ENCODE peak calls at places on chromosomes 3 and 15, in nine cellular contexts. O is keratinocyte; Y is upper lobe of right lung; B is H1; V is activated CD8-positive, alpha-beta T cell treated with anti-CD3 and anti-CD28 coated beads for 36 hours; R is HCT116; M is suprapubic skin; S is HFFc6; X is cardiac muscle cell. G is an unnamed sample.
A peak's percentile ranks its signal among the peaks of the same experiment; 100 is the strongest.

GRCh38 chr15:47801522-47801921 is 84.2 kb downstream of the SEMA6D start:
- DNase-seq in M (peak; percentile 61), V (no peak), R (no peak), X (no peak), Y (no peak), O (no peak), S (no peak), B (no peak), G (no peak)

GRCh38 chr3:190059242-190059590 is 61.5 kb downstream of the P3H2 start:
- DNase-seq in S (peak; percentile 20), B (no peak), O (no peak), V (no peak), M (no peak), X (no peak), R (no peak), Y (no peak), G (no peak)

GRCh38 chr3:111589303-111590095 is 5.6 kb downstream of the ZBED2 start:
- DNase-seq in O (no peak), X (no peak), Y (no peak), S (peak; percentile 28), V (no peak), B (no peak), R (no peak), M (no peak), G (no peak)

GRCh38 chr3:82410366-82410765 is 648.9 kb upstream of the GBE1 start:
- DNase-seq in V (no peak), X (no peak), O (no peak), Y (no peak), R (no peak), S (no peak), B (no peak), M (no peak), G (no peak)

GRCh38 chr15:63749330-63749942 is 84.3 kb downstream of the HERC1 start:
- DNase-seq in O (no peak), R (no peak), X (no peak), B (no peak), Y (no peak), V (no peak), M (no peak), S (no peak), G (no peak)

GRCh38 chr3:28349397-28350000 is 875 bp upstream of the AZI2 start:
- DNase-seq in M (no peak), O (no peak), Y (no peak), X (no peak), V (no peak), R (peak; percentile 69), B (no peak), S (no peak), G (no peak)

GRCh38 chr15:87268675-87269074 is 987.9 kb downstream of the NTRK3 start:
- DNase-seq in O (no peak), B (no peak), S (peak; percentile 40), Y (no peak), X (no peak), V (no peak), M (no peak), R (no peak), G (no peak)

GRCh38 chr3:123658860-123659221 is 74.0 kb upstream of the HACD2 start:
- DNase-seq in S (no peak), X (no peak), R (no peak), M (no peak), V (no peak), Y (no peak), O (no peak), B (no peak), G (no peak)

GRCh38 chr3:53242642-53243041 is 13.2 kb downstream of the TKT start:
- DNase-seq in X (no peak), V (no peak), B (no peak), S (no peak), Y (peak; percentile 76), R (no peak), O (no peak), M (no peak), G (no peak)

GRCh38 chr15:41233367-41233771 is 2.3 kb downstream of the CHP1 start:
- DNase-seq in X (peak; percentile 76), S (peak; percentile 68), Y (no peak), R (no peak), B (no peak), V (no peak), O (no peak), M (no peak), G (no peak)

GRCh38 chr3:194276768-194277546 is 74.2 kb downstream of the CPN2 start:
- DNase-seq in V (no peak), X (peak; percentile 87), Y (peak; percentile 63), R (no peak), B (no peak), O (no peak), M (no peak), S (no peak), G (no peak)

GRCh38 chr15:67174864-67175573 is 79.4 kb downstream of the AAGAB start:
- DNase-seq in X (no peak), S (no peak), M (no peak), Y (no peak), O (peak; percentile 95), R (peak; percentile 94), B (no peak), V (peak; percentile 27), G (peak; percentile 42)

GRCh38 chr15:45148076-45149059 is 18.6 kb downstream of the DUOX1 start:
- DNase-seq in X (no peak), M (no peak), S (no peak), R (no peak), O (no peak), V (no peak), Y (peak; percentile 53), B (no peak), G (no peak)

GRCh38 chr15:45644437-45644836 is 9.6 kb downstream of the SQOR start:
- DNase-seq in R (no peak), M (no peak), X (no peak), S (no peak), Y (no peak), O (no peak), B (no peak), V (peak; percentile 36), G (no peak)

GRCh38 chr3:15781637-15782402 is 16.0 kb downstream of the ANKRD28 start:
- DNase-seq in B (no peak), S (no peak), O (no peak), X (peak; percentile 34), R (no peak), M (no peak), V (no peak), Y (no peak), G (no peak)

GRCh38 chr3:28012830-28013229 is 228.6 kb upstream of the CMC1 start:
- DNase-seq in M (no peak), Y (no peak), V (no peak), S (no peak), B (no peak), X (peak; percentile 11), O (no peak), R (no peak), G (no peak)

GRCh38 chr3:99499235-99499798 is 139.1 kb upstream of the COL8A1 start:
- DNase-seq in M (no peak), S (peak; percentile 62), O (peak; percentile 5), V (peak; percentile 9), B (no peak), R (peak; percentile 21), Y (no peak), X (peak; percentile 81), G (peak; percentile 23)

GRCh38 chr3:29275309-29275708 is 5.6 kb upstream of the RBMS3 start:
- DNase-seq in R (no peak), O (no peak), Y (no peak), V (no peak), M (no peak), X (peak; percentile 62), S (peak; percentile 18), B (no peak), G (no peak)

GRCh38 chr15:68802373-68802772 is 18.3 kb downstream of the ANP32A start:
- DNase-seq in X (no peak), Y (no peak), V (no peak), S (no peak), B (no peak), M (peak; percentile 29), R (no peak), O (no peak), G (no peak)

DNA sequence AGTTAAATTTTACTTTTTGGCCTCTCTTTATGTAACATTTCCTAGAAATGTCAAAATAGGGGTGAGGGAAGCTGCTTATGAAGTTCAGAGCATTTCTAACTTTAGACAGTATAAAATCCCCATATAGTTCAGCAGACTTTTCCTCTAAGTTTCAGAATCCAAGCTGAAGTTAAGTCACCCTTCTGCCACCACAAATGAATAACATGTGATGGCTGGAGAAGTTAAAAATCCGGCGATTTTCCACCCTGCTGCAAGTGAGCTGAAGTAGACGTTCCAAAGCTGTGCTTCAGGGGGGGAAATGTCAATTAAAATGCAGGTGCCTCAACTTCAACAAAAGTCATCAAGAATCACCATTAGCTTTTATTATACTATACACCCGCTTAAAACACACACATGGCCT is 385.6 kb upstream of the NR2F2 start:
- DNase-seq in V (no peak), Y (no peak), S (no peak), X (no peak), R (no peak), B (no peak), O (no peak), M (no peak), G (no peak)
- TF ChIP-seq CTCF in V (no peak), Y (no peak), S (no peak), X (no peak), R (no peak), B (no peak), O (no peak), M (no peak), G (no peak)

DNA sequence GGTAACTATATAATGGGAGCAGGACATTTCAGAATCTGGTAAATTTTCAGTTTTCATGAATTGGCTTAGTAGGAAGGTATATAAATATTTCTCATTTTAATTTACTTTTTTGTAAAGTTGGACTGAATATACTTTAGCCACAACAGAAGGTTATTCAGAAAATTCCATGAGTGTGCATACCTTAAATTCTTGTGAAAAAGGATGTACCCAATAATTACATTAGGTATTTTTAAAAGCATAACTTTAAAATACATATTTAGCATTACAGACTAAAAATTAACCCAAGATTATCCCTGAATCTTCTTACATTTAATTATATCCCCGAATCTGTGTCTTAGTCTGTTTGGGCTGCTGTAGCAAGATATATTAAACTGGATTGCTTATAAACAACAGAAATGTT is 24.9 kb upstream of the ATP11B start:
- DNase-seq in B (no peak), R (no peak), O (no peak), X (no peak), M (no peak), Y (no peak), V (no peak), S (no peak), G (no peak)
- TF ChIP-seq CTCF in B (no peak), R (no peak), O (no peak), X (no peak), M (no peak), Y (no peak), V (no peak), S (no peak), G (no peak)

DNA sequence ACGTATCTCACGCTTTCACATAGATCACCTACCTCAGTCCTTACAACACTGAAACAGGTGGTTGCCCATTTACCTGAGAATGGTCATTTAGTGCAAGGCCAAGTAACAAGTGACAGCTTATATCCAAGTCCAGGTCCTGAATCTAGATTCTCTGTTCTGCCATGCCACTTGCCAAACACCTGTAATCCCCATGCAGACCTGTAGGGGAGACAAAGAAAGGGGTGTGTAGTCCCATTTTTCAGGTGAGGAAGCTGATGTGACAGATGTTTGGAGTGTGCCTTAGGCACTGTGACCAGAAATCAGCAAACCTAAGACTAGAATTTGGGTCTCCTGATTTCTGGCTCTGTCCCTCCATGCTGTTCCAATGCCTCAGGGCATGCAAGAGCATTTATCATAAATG is 12.7 kb downstream of the ZNF35 start:
- DNase-seq in R (no peak), V (no peak), M (no peak), B (no peak), O (no peak), X (no peak), Y (no peak), S (no peak), G (no peak)
- TF ChIP-seq CTCF in R (no peak), V (no peak), M (no peak), B (peak; percentile 53), O (peak; percentile 4), X (peak; percentile 22), Y (no peak), S (peak; percentile 39), G (no peak)

GRCh38 chr3:177357352-177358084 is 160.2 kb upstream of the TBL1XR1 start:
- DNase-seq in Y (no peak), B (peak; percentile 43), X (peak; percentile 84), O (peak; percentile 90), V (peak; percentile 29), R (peak; percentile 97), S (peak; percentile 77), M (no peak), G (no peak)
- TF ChIP-seq CTCF in Y (no peak), B (no peak), X (no peak), O (no peak), V (no peak), R (no peak), S (peak; percentile 32), M (no peak), G (no peak)